ENCODE peak calls at places on chromosomes 2 and 18, in five cellular contexts. M is osteocyte; Y is EL; T is stimulated activated CD4-positive, alpha-beta T cell treated with anti-CD3 and anti-CD28 coated beads, Interleukin-1b, Interleukin-23, amount 100 ng/mL, for 24 hours; N is sciatic nerve. B is an unnamed sample.
A peak's percentile ranks its signal among the peaks of the same experiment; 100 is the strongest.

GRCh38 chr2:202032841-202033316 is 776 bp upstream of the FZD7 start:
- DNase-seq in Y (peak; percentile 51), M (peak; percentile 88), N (peak; percentile 81), T (no peak), B (no peak)

GRCh38 chr2:153715218-153715617 is 156.5 kb upstream of the GALNT13 start:
- DNase-seq in T (no peak), N (no peak), M (no peak), Y (no peak), B (no peak)

GRCh38 chr2:13040043-13040442 is 323.3 kb downstream of the TRIB2 start:
- DNase-seq in Y (no peak), M (no peak), N (no peak), T (no peak), B (no peak)

GRCh38 chr2:136188086-136188485 is 70.1 kb upstream of the CXCR4 start:
- DNase-seq in M (no peak), T (no peak), Y (no peak), N (no peak), B (no peak)

GRCh38 chr2:20429528-20429927 is 17.3 kb upstream of the RHOB start:
- DNase-seq in M (no peak), T (no peak), Y (no peak), N (no peak), B (no peak)

GRCh38 chr2:113160962-113161361 is 12.8 kb upstream of the PSD4 start:
- DNase-seq in M (peak; percentile 63), N (no peak), T (no peak), Y (no peak), B (no peak)

GRCh38 chr18:47549141-47549540 is 297.7 kb upstream of the SKOR2 start:
- DNase-seq in T (no peak), Y (no peak), N (no peak), M (no peak), B (no peak)

GRCh38 chr2:231699006-231699405 is 9.3 kb upstream of the PTMA start:
- DNase-seq in Y (no peak), T (no peak), N (no peak), M (no peak), B (no peak)

GRCh38 chr2:222300725-222301295 is 2.0 kb upstream of the PAX3 start:
- DNase-seq in Y (no peak), M (no peak), T (no peak), N (no peak), B (no peak)

GRCh38 chr18:9366126-9366714 is 31.6 kb downstream of the TWSG1 start:
- DNase-seq in Y (peak; percentile 23), M (no peak), N (no peak), T (no peak), B (no peak)

GRCh38 chr2:65075605-65076344 is 19.6 kb downstream of the CEP68 start:
- DNase-seq in M (no peak), N (no peak), Y (peak; percentile 23), T (no peak), B (no peak)

GRCh38 chr2:134020608-134021007 is 233.3 kb upstream of the MGAT5 start:
- DNase-seq in T (no peak), M (no peak), N (no peak), Y (no peak), B (no peak)

GRCh38 chr2:238398577-238398976 is 28.1 kb upstream of the ASB1 start:
- DNase-seq in M (no peak), Y (no peak), T (no peak), N (no peak), B (no peak)

GRCh38 chr2:10150436-10150835 is 27.9 kb downstream of the RRM2 start:
- DNase-seq in T (no peak), N (no peak), M (no peak), Y (no peak), B (no peak)

GRCh38 chr18:42976869-42977268 is 138.6 kb downstream of the RIT2 start:
- DNase-seq in M (no peak), Y (no peak), N (no peak), T (no peak), B (no peak)

GRCh38 chr2:46315103-46315890 is 18.1 kb downstream of the EPAS1 start:
- DNase-seq in T (no peak), N (peak; percentile 84), Y (peak; percentile 96), M (no peak), B (no peak)

GRCh38 chr2:10414000-10414451 is 34.1 kb downstream of the ODC1 start:
- DNase-seq in N (no peak), T (no peak), M (no peak), Y (peak; percentile 66), B (peak; percentile 73)

GRCh38 chr2:179467111-179467510 is 202.5 kb upstream of the SESTD1 start:
- DNase-seq in N (no peak), Y (peak; percentile 64), M (no peak), T (no peak), B (no peak)

GRCh38 chr2:45506756-45507155 is 104.3 kb downstream of the SRBD1 start:
- DNase-seq in T (no peak), Y (no peak), M (no peak), N (no peak), B (no peak)

GRCh38 chr18:42183746-42184145 is 228.7 kb downstream of the PIK3C3 start:
- DNase-seq in T (no peak), M (no peak), N (no peak), Y (peak; percentile 86), B (no peak)

GRCh38 chr2:158745067-158745865 is 49.9 kb upstream of the DAPL1 start:
- DNase-seq in T (no peak), Y (peak; percentile 61), M (no peak), N (peak; percentile 71), B (no peak)

GRCh38 chr18:48583568-48583967 is 44.7 kb downstream of the CTIF start:
- DNase-seq in Y (peak; percentile 31), M (no peak), T (no peak), N (no peak), B (no peak)

GRCh38 chr2:53668624-53669026 is 99.0 kb upstream of the CHAC2 start:
- DNase-seq in Y (no peak), T (no peak), M (no peak), N (no peak), B (no peak)

GRCh38 chr2:88329815-88330603 is 122.5 kb downstream of the FOXI3 start:
- DNase-seq in N (no peak), Y (peak; percentile 28), M (no peak), T (no peak), B (peak; percentile 38)

GRCh38 chr18:60070631-60071030 is 170.8 kb downstream of the PMAIP1 start:
- DNase-seq in N (no peak), Y (peak; percentile 35), M (no peak), T (no peak), B (no peak)

GRCh38 chr2:240128608-240129144 is 7.4 kb downstream of the COPS9 start:
- DNase-seq in N (peak; percentile 14), Y (no peak), M (no peak), T (no peak), B (no peak)

GRCh38 chr2:108870069-108870644 is 83.6 kb downstream of the CCDC138 start:
- DNase-seq in Y (no peak), M (no peak), N (no peak), T (no peak), B (no peak)

GRCh38 chr2:156338578-156338977 is 6.1 kb upstream of the NR4A2 start:
- DNase-seq in Y (no peak), N (no peak), T (no peak), M (no peak), B (no peak)

GRCh38 chr18:26621161-26622026 is 73.0 kb upstream of the KCTD1 start:
- DNase-seq in M (no peak), T (no peak), Y (peak; percentile 26), N (peak; percentile 65), B (no peak)

GRCh38 chr2:28152585-28153284 is 239.9 kb upstream of the FOSL2 start:
- DNase-seq in N (no peak), M (no peak), Y (peak; percentile 66), T (no peak), B (no peak)

GRCh38 chr18:61984293-61984692 is 91.5 kb upstream of the RNF152 start:
- DNase-seq in Y (no peak), M (no peak), T (no peak), N (no peak), B (no peak)

GRCh38 chr2:239203443-239204142 is 197.2 kb downstream of the HDAC4 start:
- DNase-seq in N (peak; percentile 37), M (no peak), Y (no peak), T (no peak), B (no peak)

GRCh38 chr2:200095436-200095835 is 140.1 kb downstream of the MAIP1 start:
- DNase-seq in N (no peak), T (no peak), Y (no peak), M (no peak), B (no peak)

GRCh38 chr18:22609642-22610041 is 191.9 kb upstream of the CTAGE1 start:
- DNase-seq in Y (peak; percentile 16), N (no peak), T (no peak), M (no peak), B (no peak)

GRCh38 chr2:59826177-59826576 is 727.3 kb downstream of the BCL11A start:
- DNase-seq in T (no peak), M (no peak), Y (no peak), N (no peak), B (no peak)

GRCh38 chr18:49899647-49900330 is 86.5 kb upstream of the ACAA2 start:
- DNase-seq in T (no peak), N (peak; percentile 10), Y (no peak), M (no peak), B (peak; percentile 60)

GRCh38 chr2:177598321-177598922 is 205.8 kb downstream of the AGPS start:
- DNase-seq in M (peak; percentile 21), Y (peak; percentile 10), N (peak; percentile 64), T (no peak), B (no peak)

GRCh38 chr2:17540813-17541513 is 467 bp downstream of the VSNL1 start:
- DNase-seq in M (no peak), T (no peak), Y (no peak), N (no peak), B (no peak)

GRCh38 chr2:10935953-10936942 is 24.5 kb downstream of the KCNF1 start:
- DNase-seq in T (no peak), M (no peak), Y (peak; percentile 99), N (no peak), B (no peak)

B was measured in NCI-H2107.